ENCODE peak calls at places on chromosomes 7 and 10, in six cellular contexts. One of them, this sample, is unnamed.

GRCh38 chr7:73841689-73842247 is 548 bp downstream of the METTL27 start:
- DNase-seq in neural progenitor cell: peak; percentile 48
- DNase-seq in effector CD4-positive, alpha-beta T cell: no peak
- DNase-seq in fibroblast of mammary gland: peak; percentile 44
- DNase-seq in brain microvascular endothelial cell: no peak
- DNase-seq in mucosa of gallbladder: no peak
- DNase-seq in this sample: no peak

GRCh38 chr7:91182819-91183405 is 81.3 kb upstream of the FZD1 start:
- DNase-seq in neural progenitor cell: no peak
- DNase-seq in effector CD4-positive, alpha-beta T cell: no peak
- DNase-seq in fibroblast of mammary gland: peak; percentile 99
- DNase-seq in brain microvascular endothelial cell: peak; percentile 89
- DNase-seq in mucosa of gallbladder: no peak
- DNase-seq in this sample: no peak

GRCh38 chr10:36559990-36560389 is 565.4 kb upstream of the ANKRD30A start:
- DNase-seq in neural progenitor cell: no peak
- DNase-seq in effector CD4-positive, alpha-beta T cell: no peak
- DNase-seq in fibroblast of mammary gland: peak; percentile 43
- DNase-seq in brain microvascular endothelial cell: no peak
- DNase-seq in mucosa of gallbladder: no peak
- DNase-seq in this sample: no peak

GRCh38 chr7:74126220-74126880 is 42.7 kb downstream of the LIMK1 start:
- DNase-seq in neural progenitor cell: no peak
- DNase-seq in effector CD4-positive, alpha-beta T cell: no peak
- DNase-seq in fibroblast of mammary gland: no peak
- DNase-seq in brain microvascular endothelial cell: no peak
- DNase-seq in mucosa of gallbladder: no peak
- DNase-seq in this sample: no peak

GRCh38 chr10:99730026-99730425 is 1.9 kb downstream of the COX15 start:
- DNase-seq in neural progenitor cell: no peak
- DNase-seq in effector CD4-positive, alpha-beta T cell: no peak
- DNase-seq in fibroblast of mammary gland: peak; percentile 44
- DNase-seq in brain microvascular endothelial cell: peak; percentile 23
- DNase-seq in mucosa of gallbladder: no peak
- DNase-seq in this sample: no peak

GRCh38 chr10:103668351-103669242 is 175.1 kb downstream of the NEURL1 start:
- DNase-seq in neural progenitor cell: peak; percentile 45
- DNase-seq in effector CD4-positive, alpha-beta T cell: no peak
- DNase-seq in fibroblast of mammary gland: peak; percentile 64
- DNase-seq in brain microvascular endothelial cell: peak; percentile 47
- DNase-seq in mucosa of gallbladder: peak; percentile 48
- DNase-seq in this sample: peak; percentile 44

GRCh38 chr10:79496896-79497295 is 15.4 kb upstream of the EIF5AL1 start:
- DNase-seq in neural progenitor cell: no peak
- DNase-seq in effector CD4-positive, alpha-beta T cell: no peak
- DNase-seq in fibroblast of mammary gland: no peak
- DNase-seq in brain microvascular endothelial cell: no peak
- DNase-seq in mucosa of gallbladder: no peak
- DNase-seq in this sample: no peak

GRCh38 chr7:42720871-42721835 is 190.7 kb downstream of the C7orf25 start:
- DNase-seq in neural progenitor cell: peak; percentile 80
- DNase-seq in effector CD4-positive, alpha-beta T cell: no peak
- DNase-seq in fibroblast of mammary gland: no peak
- DNase-seq in brain microvascular endothelial cell: no peak
- DNase-seq in mucosa of gallbladder: no peak
- DNase-seq in this sample: peak; percentile 6

GRCh38 chr7:118872568-118872967 is 648.1 kb downstream of the ANKRD7 start:
- DNase-seq in neural progenitor cell: no peak
- DNase-seq in effector CD4-positive, alpha-beta T cell: no peak
- DNase-seq in fibroblast of mammary gland: no peak
- DNase-seq in brain microvascular endothelial cell: no peak
- DNase-seq in mucosa of gallbladder: peak; percentile 45
- DNase-seq in this sample: no peak

GRCh38 chr10:122363722-122364463 is 10.6 kb upstream of the PLEKHA1 start:
- DNase-seq in neural progenitor cell: no peak
- DNase-seq in effector CD4-positive, alpha-beta T cell: no peak
- DNase-seq in fibroblast of mammary gland: no peak
- DNase-seq in brain microvascular endothelial cell: no peak
- DNase-seq in mucosa of gallbladder: no peak
- DNase-seq in this sample: no peak

GRCh38 chr10:20302033-20302432 is 485.8 kb downstream of the PLXDC2 start:
- DNase-seq in neural progenitor cell: no peak
- DNase-seq in effector CD4-positive, alpha-beta T cell: no peak
- DNase-seq in fibroblast of mammary gland: no peak
- DNase-seq in brain microvascular endothelial cell: no peak
- DNase-seq in mucosa of gallbladder: no peak
- DNase-seq in this sample: no peak

GRCh38 chr7:150778738-150779301 is 21.3 kb downstream of the TMEM176B start:
- DNase-seq in neural progenitor cell: peak; percentile 88
- DNase-seq in effector CD4-positive, alpha-beta T cell: peak; percentile 68
- DNase-seq in fibroblast of mammary gland: peak; percentile 86
- DNase-seq in brain microvascular endothelial cell: peak; percentile 76
- DNase-seq in mucosa of gallbladder: peak; percentile 89
- DNase-seq in this sample: peak; percentile 84

GRCh38 chr7:2710256-2710655 is 22.3 kb downstream of the AMZ1 start:
- DNase-seq in neural progenitor cell: no peak
- DNase-seq in effector CD4-positive, alpha-beta T cell: peak; percentile 68
- DNase-seq in fibroblast of mammary gland: no peak
- DNase-seq in brain microvascular endothelial cell: no peak
- DNase-seq in mucosa of gallbladder: no peak
- DNase-seq in this sample: no peak

GRCh38 chr10:76231258-76231934 is 800.0 kb downstream of the LRMDA start:
- DNase-seq in neural progenitor cell: peak; percentile 36
- DNase-seq in effector CD4-positive, alpha-beta T cell: no peak
- DNase-seq in fibroblast of mammary gland: no peak
- DNase-seq in brain microvascular endothelial cell: no peak
- DNase-seq in mucosa of gallbladder: no peak
- DNase-seq in this sample: no peak

GRCh38 chr10:49139866-49140195 is 6.0 kb upstream of the FAM170B start:
- DNase-seq in neural progenitor cell: no peak
- DNase-seq in effector CD4-positive, alpha-beta T cell: no peak
- DNase-seq in fibroblast of mammary gland: peak; percentile 99
- DNase-seq in brain microvascular endothelial cell: peak; percentile 96
- DNase-seq in mucosa of gallbladder: no peak
- DNase-seq in this sample: no peak

GRCh38 chr7:124688991-124689390 is 76.6 kb downstream of the GPR37 start:
- DNase-seq in neural progenitor cell: no peak
- DNase-seq in effector CD4-positive, alpha-beta T cell: no peak
- DNase-seq in fibroblast of mammary gland: no peak
- DNase-seq in brain microvascular endothelial cell: peak; percentile 15
- DNase-seq in mucosa of gallbladder: no peak
- DNase-seq in this sample: no peak

GRCh38 chr7:158880973-158881372 is 24.6 kb downstream of the DYNC2I1 start:
- DNase-seq in neural progenitor cell: no peak
- DNase-seq in effector CD4-positive, alpha-beta T cell: no peak
- DNase-seq in fibroblast of mammary gland: no peak
- DNase-seq in brain microvascular endothelial cell: no peak
- DNase-seq in mucosa of gallbladder: no peak
- DNase-seq in this sample: no peak

GRCh38 chr10:97726636-97727178 is 10.2 kb upstream of the ZFYVE27 start:
- DNase-seq in neural progenitor cell: peak; percentile 66
- DNase-seq in effector CD4-positive, alpha-beta T cell: no peak
- DNase-seq in fibroblast of mammary gland: peak; percentile 92
- DNase-seq in brain microvascular endothelial cell: peak; percentile 55
- DNase-seq in mucosa of gallbladder: no peak
- DNase-seq in this sample: peak; percentile 19

GRCh38 chr10:89202033-89202425 is 5.1 kb downstream of the CH25H start:
- DNase-seq in neural progenitor cell: no peak
- DNase-seq in effector CD4-positive, alpha-beta T cell: no peak
- DNase-seq in fibroblast of mammary gland: no peak
- DNase-seq in brain microvascular endothelial cell: no peak
- DNase-seq in mucosa of gallbladder: no peak
- DNase-seq in this sample: no peak

GRCh38 chr10:101215397-101216206 is 13.7 kb downstream of the LBX1 start:
- DNase-seq in neural progenitor cell: peak; percentile 43
- DNase-seq in effector CD4-positive, alpha-beta T cell: no peak
- DNase-seq in fibroblast of mammary gland: no peak
- DNase-seq in brain microvascular endothelial cell: no peak
- DNase-seq in mucosa of gallbladder: no peak
- DNase-seq in this sample: no peak